ENCODE peak calls at places on chromosomes 4 and X, in seven cellular contexts. A, T, P, Q, N, K and L are unnamed samples.

GRCh38 chrX:17020371-17020770 is 73.9 kb downstream of the REPS2 start:
- DNase-seq in A (no peak), T (no peak), P (no peak), Q (no peak), N (no peak), K (no peak), L (no peak)

GRCh38 chr4:127188847-127189246 is 443.9 kb upstream of the INTU start:
- DNase-seq in A (peak; percentile 16), T (no peak), P (no peak), Q (no peak), N (no peak), K (no peak), L (no peak)

GRCh38 chr4:57355066-57355465 is 244.9 kb upstream of the IGFBP7 start:
- DNase-seq in A (no peak), T (no peak), P (no peak), Q (no peak), N (no peak), K (no peak), L (no peak)

GRCh38 chr4:40307627-40308497 is 27.3 kb upstream of the CHRNA9 start:
- DNase-seq in A (no peak), T (no peak), P (no peak), Q (no peak), N (no peak), K (no peak), L (no peak)

GRCh38 chr4:67963345-67963744 is at the start of gene TMPRSS11A:
- DNase-seq in A (no peak), T (no peak), P (no peak), Q (no peak), N (no peak), K (no peak), L (no peak)

GRCh38 chr4:37383579-37384229 is 139.2 kb downstream of the NWD2 start:
- DNase-seq in A (peak; percentile 72), T (peak; percentile 36), P (peak; percentile 9), Q (no peak), N (peak; percentile 83), K (no peak), L (peak; percentile 3)

GRCh38 chr4:159434496-159435241 is 331.8 kb downstream of the RAPGEF2 start:
- DNase-seq in A (no peak), T (no peak), P (no peak), Q (no peak), N (no peak), K (no peak), L (no peak)

GRCh38 chr4:105061136-105061696 is 85.5 kb upstream of the TET2 start:
- DNase-seq in A (peak; percentile 44), T (no peak), P (no peak), Q (no peak), N (no peak), K (no peak), L (peak; percentile 45)

GRCh38 chr4:26893491-26893890 is 32.9 kb downstream of the STIM2 start:
- DNase-seq in A (no peak), T (no peak), P (no peak), Q (no peak), N (no peak), K (no peak), L (peak; percentile 10)

GRCh38 chr4:153115322-153116100 is 88.7 kb upstream of the TRIM2 start:
- DNase-seq in A (no peak), T (no peak), P (no peak), Q (peak; percentile 38), N (peak; percentile 47), K (peak; percentile 56), L (peak; percentile 49)

GRCh38 chrX:112851806-112852205 is 11.2 kb upstream of the AMOT start:
- DNase-seq in A (no peak), T (no peak), P (no peak), Q (no peak), N (peak; percentile 56), K (no peak), L (peak; percentile 16)

GRCh38 chr4:147198411-147199051 is 252.9 kb upstream of the TTC29 start:
- DNase-seq in A (peak; percentile 58), T (no peak), P (no peak), Q (no peak), N (no peak), K (no peak), L (no peak)

GRCh38 chr4:24547979-24548378 is 36.4 kb downstream of the DHX15 start:
- DNase-seq in A (no peak), T (no peak), P (no peak), Q (no peak), N (no peak), K (no peak), L (no peak)